ENCODE peak calls at places on chromosomes 6 and 20, in five cellular contexts. S is body of pancreas, N is A549, T is prostate gland, R is sigmoid colon. K is an unnamed sample.

GRCh38 chr6:26554669-26555504 is 16.7 kb downstream of the HMGN4 start:
- DNase-seq in S (no peak), N (peak), T (no peak), R (no peak), K (no peak)

GRCh38 chr20:47204008-47204745 is 152.3 kb downstream of the ZMYND8 start:
- DNase-seq in S (no peak), N (peak), T (no peak), R (no peak), K (no peak)

GRCh38 chr6:119742188-119742803 is 392.7 kb upstream of the MAN1A1 start:
- DNase-seq in S (peak), N (peak), T (peak), R (no peak), K (no peak)

GRCh38 chr20:48492188-48493070 is 335.4 kb downstream of the PREX1 start:
- DNase-seq in S (no peak), N (no peak), T (no peak), R (no peak), K (no peak)

GRCh38 chr20:47578543-47578942 is 76.9 kb downstream of the NCOA3 start:
- DNase-seq in S (no peak), N (no peak), T (no peak), R (no peak), K (no peak)

GRCh38 chr20:41038878-41039404 is 10.3 kb downstream of the TOP1 start:
- DNase-seq in S (no peak), N (peak), T (no peak), R (no peak), K (no peak)

GRCh38 chr6:816510-817084 is 123.7 kb upstream of the EXOC2 start:
- DNase-seq in S (peak), N (no peak), T (no peak), R (no peak), K (no peak)

GRCh38 chr6:26027491-26028211 is 59.6 kb upstream of the HFE start:
- DNase-seq in S (no peak), N (no peak), T (no peak), R (no peak), K (no peak)

GRCh38 chr20:39524371-39524911 is 562.3 kb downstream of the DHX35 start:
- DNase-seq in S (no peak), N (no peak), T (no peak), R (no peak), K (peak)

GRCh38 chr20:4369798-4370124 is 351.9 kb upstream of the PRND start:
- DNase-seq in S (peak), N (no peak), T (no peak), R (no peak), K (no peak)

GRCh38 chr6:163381118-163381751 is 33.3 kb upstream of the QKI start:
- DNase-seq in S (no peak), N (no peak), T (no peak), R (no peak), K (no peak)

GRCh38 chr6:53703047-53703446 is 37.5 kb upstream of the KLHL31 start:
- DNase-seq in S (no peak), N (no peak), T (no peak), R (no peak), K (no peak)

GRCh38 chr6:56642366-56643261 is at the start of gene DST:
- DNase-seq in S (no peak), N (peak), T (peak), R (no peak), K (peak)
- TF ChIP-seq POLR2A in S (no peak), N (no peak), T (peak), R (no peak), K (no peak)

GRCh38 chr20:37407117-37407566 is 61.2 kb downstream of the SRC start:
- DNase-seq in S (no peak), N (no peak), T (no peak), R (no peak), K (no peak)

GRCh38 chr20:37404461-37404881 is 58.5 kb downstream of the SRC start:
- DNase-seq in S (no peak), N (peak), T (no peak), R (no peak), K (no peak)

GRCh38 chr20:37405351-37405897 is 59.5 kb downstream of the SRC start:
- DNase-seq in S (no peak), N (peak), T (no peak), R (no peak), K (no peak)

GRCh38 chr20:37407573-37408002 is 61.6 kb downstream of the SRC start:
- DNase-seq in S (peak), N (no peak), T (no peak), R (peak), K (peak)

DNA sequence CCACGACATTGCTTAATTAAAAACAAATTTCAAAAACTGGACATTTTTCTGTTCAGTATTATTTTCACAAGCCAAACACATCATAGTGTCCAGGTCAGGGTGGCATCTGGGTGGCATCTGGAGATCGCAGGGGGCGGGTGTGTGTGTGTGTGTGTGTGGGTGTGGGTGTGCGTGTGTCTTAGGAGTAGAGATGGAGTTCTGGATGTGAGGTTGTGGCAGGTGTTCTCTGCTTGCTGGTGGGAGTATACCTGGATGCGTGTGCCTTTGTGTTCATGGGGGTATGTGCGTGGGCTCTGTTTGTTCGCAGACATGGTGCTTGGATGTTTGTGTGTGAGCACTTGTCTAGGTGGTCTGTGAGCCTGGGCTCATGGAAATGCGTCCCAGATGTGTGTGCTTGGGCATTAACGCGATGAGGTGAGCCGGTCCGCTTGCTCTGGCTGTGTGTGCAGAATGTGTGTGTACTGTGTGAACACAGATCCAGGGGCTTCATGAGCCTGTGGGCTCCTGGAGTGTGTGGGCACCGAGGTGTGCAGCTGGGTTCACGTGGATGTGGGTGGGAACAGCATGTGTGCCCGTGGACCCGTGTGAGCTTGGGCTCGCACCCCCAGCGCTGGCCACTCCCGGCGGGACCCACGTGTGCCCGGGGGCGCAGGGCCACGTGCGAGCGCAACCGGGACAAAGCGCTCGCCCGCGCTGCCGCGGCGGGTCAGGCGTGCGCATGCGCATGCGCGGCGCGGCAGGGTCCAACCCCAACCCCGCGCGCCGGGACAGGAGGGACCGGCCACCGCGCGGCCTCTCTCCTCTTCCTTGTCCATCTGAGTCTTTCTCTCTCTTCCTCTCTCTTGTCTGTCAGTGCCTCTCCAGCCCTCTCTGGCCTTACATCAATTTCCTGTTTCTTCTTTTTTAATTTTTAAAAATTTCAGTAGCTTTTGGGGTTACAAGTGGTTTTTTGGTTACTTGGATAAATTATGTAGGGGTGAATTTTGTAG is 60.4 kb downstream of the SRC start:
- DNase-seq in S (peak), N (peak), T (no peak), R (no peak), K (no peak)
- TF ChIP-seq POLR2A in S (no peak), N (peak), T (peak), R (no peak), K (no peak)

DNA sequence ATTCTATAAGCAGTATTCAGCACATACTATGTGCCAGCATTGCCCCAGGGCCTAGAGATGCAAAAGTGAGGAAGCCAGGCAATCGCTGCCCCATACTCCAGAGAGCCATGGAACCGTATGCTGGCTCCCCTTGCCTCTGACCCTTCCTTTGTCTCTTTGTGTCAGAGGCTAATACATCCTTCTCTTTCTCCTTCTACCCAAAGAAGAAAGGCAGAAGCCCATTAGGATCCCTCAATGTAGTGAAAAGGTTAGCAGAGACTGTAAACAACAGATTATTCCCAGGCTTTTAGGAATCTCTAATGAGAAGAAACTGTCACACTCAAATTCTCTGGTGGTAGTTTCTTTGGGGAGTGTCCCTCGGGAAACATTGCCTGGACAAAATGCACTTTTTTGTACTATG is 325.1 kb upstream of the CNR1 start:
- DNase-seq in S (no peak), N (no peak), T (no peak), R (no peak), K (no peak)
- TF ChIP-seq POLR2A in S (no peak), N (no peak), T (no peak), R (no peak), K (no peak)

GRCh38 chr6:43369174-43370002 is at the start of gene ZNF318:
- DNase-seq in S (peak), N (peak), T (peak), R (peak), K (peak)
- TF ChIP-seq POLR2A in S (no peak), N (peak), T (no peak), R (no peak), K (peak)

GRCh38 chr20:31845300-31845863 is at the start of gene FOXS1:
- DNase-seq in S (no peak), N (no peak), T (no peak), R (no peak), K (peak)
- TF ChIP-seq POLR2A in S (no peak), N (no peak), T (no peak), R (no peak), K (peak)

GRCh38 chr6:31180500-31180899 is 10.0 kb upstream of the POU5F1 start:
- DNase-seq in S (no peak), N (no peak), T (no peak), R (peak), K (peak)

GRCh38 chr6:31187780-31188194 is 17.3 kb upstream of the POU5F1 start:
- DNase-seq in S (peak), N (no peak), T (peak), R (no peak), K (no peak)

GRCh38 chr6:31190488-31190887 is 20.0 kb upstream of the POU5F1 start:
- DNase-seq in S (no peak), N (no peak), T (no peak), R (no peak), K (no peak)

GRCh38 chr6:31186052-31186734 is 15.7 kb upstream of the POU5F1 start:
- DNase-seq in S (peak), N (peak), T (peak), R (peak), K (no peak)
- TF ChIP-seq POLR2A in S (peak), N (no peak), T (peak), R (no peak), K (no peak)

K was measured in uterus.